ENCODE peak calls at places on chromosomes 3 and 15, in ten cellular contexts. C is posterior cingulate gyrus; X is A549; D is uterus; M is M059J; S is kidney tubule cell; N is WTC11; Z is cardiac fibroblast; K is fibroblast of lung; F is effector CD4-positive, alpha-beta T cell. T is an unnamed sample.

GRCh38 chr3:153426803-153427202 is 264.8 kb downstream of the RAP2B start:
- DNase-seq in F (no peak), N (no peak), Z (no peak), K (no peak), X (no peak), M (no peak), C (no peak), D (no peak), S (no peak), T (no peak)

GRCh38 chr3:141000027-141000663 is 51.0 kb upstream of the SPSB4 start:
- DNase-seq in M (peak; percentile 62), N (peak; percentile 77), K (peak; percentile 52), C (peak; percentile 63), D (peak; percentile 55), S (peak; percentile 63), Z (peak; percentile 66), F (peak; percentile 10), X (peak; percentile 17), T (peak; percentile 75)

GRCh38 chr3:35965908-35966307 is 326.6 kb downstream of the ARPP21 start:
- DNase-seq in F (no peak), C (no peak), D (no peak), Z (peak; percentile 65), N (no peak), K (peak; percentile 68), S (peak; percentile 57), M (peak; percentile 31), X (peak; percentile 7), T (peak; percentile 63)

GRCh38 chr3:137582484-137582883 is 181.6 kb upstream of the SOX14 start:
- DNase-seq in K (no peak), X (no peak), S (no peak), D (no peak), C (no peak), Z (no peak), F (no peak), N (no peak), M (no peak), T (no peak)

GRCh38 chr15:100033140-100033857 is 300.1 kb upstream of the LYSMD4 start:
- DNase-seq in C (no peak), N (no peak), M (no peak), F (no peak), S (no peak), Z (peak; percentile 12), K (peak; percentile 61), D (no peak), X (no peak), T (no peak)

GRCh38 chr3:40782086-40782721 is 257.4 kb downstream of the ZNF621 start:
- DNase-seq in M (no peak), F (no peak), N (no peak), C (no peak), S (peak; percentile 10), D (no peak), Z (peak; percentile 6), K (no peak), X (no peak), T (peak; percentile 5)

GRCh38 chr3:39907981-39908380 is 98.6 kb downstream of the MYRIP start:
- DNase-seq in K (peak; percentile 5), S (peak; percentile 72), M (peak; percentile 3), X (no peak), F (no peak), Z (no peak), C (no peak), N (no peak), D (no peak), T (peak; percentile 95)

GRCh38 chr15:48627260-48627969 is 18.1 kb downstream of the FBN1 start:
- DNase-seq in D (no peak), K (peak; percentile 59), Z (peak; percentile 90), C (no peak), F (no peak), X (no peak), N (no peak), S (no peak), M (peak; percentile 70), T (peak; percentile 19)

GRCh38 chr3:9384141-9384828 is 13.1 kb upstream of the SETD5 start:
- DNase-seq in K (peak; percentile 23), M (no peak), C (no peak), Z (peak; percentile 65), N (no peak), X (no peak), F (no peak), D (no peak), S (no peak), T (no peak)

GRCh38 chr3:47250309-47251060 is 32.1 kb downstream of the KIF9 start:
- DNase-seq in N (peak; percentile 44), D (no peak), K (peak; percentile 45), M (peak; percentile 58), Z (peak; percentile 61), S (peak; percentile 45), C (no peak), F (no peak), X (peak; percentile 28), T (peak; percentile 76)

GRCh38 chr3:134392336-134392983 is 18.2 kb upstream of the AMOTL2 start:
- DNase-seq in F (no peak), C (no peak), S (no peak), D (no peak), M (no peak), X (no peak), N (no peak), K (peak; percentile 48), Z (no peak), T (peak; percentile 20)

GRCh38 chr3:37800022-37800493 is 61.6 kb upstream of the CTDSPL start:
- DNase-seq in K (no peak), N (no peak), M (peak; percentile 7), X (no peak), D (no peak), C (no peak), F (no peak), S (no peak), Z (no peak), T (no peak)

GRCh38 chr15:76084263-76084662 is 24.5 kb downstream of the TMEM266 start:
- DNase-seq in M (no peak), S (no peak), X (no peak), Z (no peak), K (no peak), D (no peak), F (no peak), N (no peak), C (no peak), T (no peak)

GRCh38 chr3:133899309-133899708 is 3.6 kb upstream of the RAB6B start:
- DNase-seq in M (no peak), N (no peak), Z (no peak), S (no peak), F (no peak), D (no peak), C (no peak), K (no peak), X (no peak), T (no peak)

GRCh38 chr15:65326109-65326508 is 21.6 kb downstream of the RNU5B-1 start:
- DNase-seq in K (no peak), M (peak; percentile 30), C (peak; percentile 36), Z (peak; percentile 24), S (peak; percentile 44), D (peak; percentile 26), N (peak; percentile 52), F (no peak), X (no peak), T (peak; percentile 94)

GRCh38 chr3:188554404-188554803 is 400.4 kb downstream of the LPP start:
- DNase-seq in F (no peak), C (no peak), M (peak; percentile 66), N (no peak), K (peak; percentile 63), Z (peak; percentile 56), D (no peak), X (no peak), S (no peak), T (no peak)

GRCh38 chr3:32719335-32719734 is 34.3 kb downstream of the CNOT10 start:
- DNase-seq in S (no peak), C (no peak), D (no peak), K (no peak), X (no peak), F (no peak), N (no peak), M (no peak), Z (no peak), T (no peak)

GRCh38 chr3:194312186-194312742 is 38.9 kb downstream of the CPN2 start:
- DNase-seq in M (no peak), S (no peak), C (no peak), N (no peak), D (peak; percentile 69), X (no peak), K (no peak), Z (no peak), F (no peak), T (no peak)

GRCh38 chr3:172746476-172746875 is 4.0 kb upstream of the ECT2 start:
- DNase-seq in D (no peak), K (no peak), S (peak; percentile 16), N (no peak), Z (peak; percentile 12), C (no peak), M (peak; percentile 46), F (no peak), X (no peak), T (no peak)

GRCh38 chr3:188006726-188007393 is 147.1 kb upstream of the LPP start:
- DNase-seq in C (peak; percentile 52), D (no peak), Z (peak; percentile 34), M (peak; percentile 10), F (no peak), N (no peak), X (no peak), S (peak; percentile 97), K (no peak), T (peak; percentile 79)

GRCh38 chr15:98960555-98961050 is 47.0 kb downstream of the PGPEP1L start:
- DNase-seq in M (no peak), K (no peak), S (no peak), F (no peak), Z (no peak), D (no peak), N (no peak), C (no peak), X (no peak), T (no peak)

GRCh38 chr15:59306520-59307163 is 66.0 kb downstream of the MYO1E start:
- DNase-seq in C (no peak), X (no peak), N (no peak), F (no peak), S (peak; percentile 47), D (no peak), K (peak; percentile 71), Z (peak; percentile 96), M (peak; percentile 69), T (no peak)

GRCh38 chr15:40510201-40510600 is 39.4 kb downstream of the CHST14 start:
- DNase-seq in N (no peak), X (no peak), K (no peak), S (no peak), D (no peak), C (no peak), F (no peak), M (no peak), Z (no peak), T (no peak)

GRCh38 chr3:46852329-46852720 is 10.9 kb downstream of the MYL3 start:
- DNase-seq in S (no peak), K (no peak), X (no peak), Z (no peak), D (no peak), C (no peak), M (no peak), N (no peak), F (no peak), T (no peak)

GRCh38 chr15:33506781-33507180 is 196.0 kb downstream of the RYR3 start:
- DNase-seq in N (no peak), F (no peak), M (no peak), K (no peak), Z (no peak), S (peak; percentile 2), D (no peak), C (no peak), X (no peak), T (no peak)

GRCh38 chr3:178454714-178455113 is 81.5 kb upstream of the KCNMB2 start:
- DNase-seq in K (peak; percentile 58), C (no peak), Z (peak; percentile 39), F (no peak), D (peak; percentile 67), X (no peak), M (peak; percentile 87), N (no peak), S (peak; percentile 53), T (no peak)